ENCODE peak calls at places on chromosomes 7 and 10, in seven cellular contexts. V, P, E, Z, H, O and S are unnamed samples.
A peak's percentile ranks its signal among the peaks of the same experiment; 100 is the strongest.

GRCh38 chr10:131090761-131091661 is 220.5 kb downstream of the TCERG1L start:
- DNase-seq in P (no peak), E (no peak), H (no peak), O (no peak), Z (no peak), V (no peak), S (no peak)

GRCh38 chr10:49200859-49201258 is 12.7 kb upstream of the TMEM273 start:
- DNase-seq in Z (peak; percentile 16), V (peak; percentile 5), H (no peak), E (no peak), O (no peak), P (no peak), S (no peak)

GRCh38 chr7:100219271-100219737 is 445 bp upstream of the PVRIG start:
- DNase-seq in O (peak; percentile 14), E (no peak), Z (no peak), V (no peak), H (no peak), P (no peak), S (no peak)

GRCh38 chr7:125253454-125254182 is 324.0 kb upstream of the POT1 start:
- DNase-seq in H (no peak), Z (no peak), E (no peak), P (no peak), V (no peak), O (no peak), S (peak; percentile 6)

GRCh38 chr7:6442114-6442513 is 5.6 kb downstream of the DAGLB start:
- DNase-seq in V (peak; percentile 80), Z (peak; percentile 28), P (no peak), E (no peak), O (no peak), H (no peak), S (peak; percentile 82)

GRCh38 chr10:109963439-109963838 is 40.1 kb upstream of the XPNPEP1 start:
- DNase-seq in E (no peak), O (no peak), P (no peak), H (no peak), V (peak; percentile 58), Z (no peak), S (no peak)

GRCh38 chr7:45176886-45177731 is 19.5 kb downstream of the RAMP3 start:
- DNase-seq in E (no peak), H (no peak), O (no peak), V (no peak), Z (no peak), P (no peak), S (no peak)

GRCh38 chr7:80847027-80847426 is 71.8 kb downstream of the SEMA3C start:
- DNase-seq in V (peak; percentile 34), Z (no peak), O (no peak), H (no peak), P (no peak), E (no peak), S (no peak)

GRCh38 chr7:136174477-136174876 is 197.3 kb upstream of the MTPN start:
- DNase-seq in P (no peak), V (no peak), H (no peak), E (no peak), O (no peak), Z (no peak), S (no peak)

GRCh38 chr7:142806957-142807356 is 36.2 kb downstream of the PRSS2 start:
- DNase-seq in O (no peak), H (no peak), V (no peak), E (no peak), P (no peak), Z (no peak), S (no peak)

GRCh38 chr7:96823274-96823673 is 113.6 kb upstream of the SEM1 start:
- DNase-seq in O (no peak), P (no peak), H (no peak), Z (peak; percentile 5), V (peak; percentile 21), E (no peak), S (no peak)

GRCh38 chr10:17980796-17981195 is 29.1 kb downstream of the SLC39A12 start:
- DNase-seq in P (no peak), Z (no peak), E (no peak), H (no peak), V (peak; percentile 68), O (no peak), S (peak; percentile 13)

GRCh38 chr7:30846378-30846777 is 65.3 kb upstream of the AQP1 start:
- DNase-seq in E (no peak), V (no peak), H (no peak), O (no peak), Z (no peak), P (no peak), S (no peak)

GRCh38 chr10:99365761-99366160 is 36.6 kb downstream of the CNNM1 start:
- DNase-seq in O (no peak), H (no peak), Z (no peak), E (no peak), P (no peak), V (no peak), S (no peak)

GRCh38 chr10:70320751-70321150 is 36.9 kb upstream of the NPFFR1 start:
- DNase-seq in V (no peak), Z (peak; percentile 8), O (no peak), H (no peak), E (no peak), P (peak; percentile 45), S (no peak)

GRCh38 chr7:31105256-31105950 is 53.3 kb downstream of the ADCYAP1R1 start:
- DNase-seq in E (no peak), Z (no peak), P (no peak), O (no peak), H (no peak), V (no peak), S (no peak)

GRCh38 chr10:80498833-80499671 is 38.6 kb upstream of the SH2D4B start:
- DNase-seq in V (peak; percentile 97), Z (peak; percentile 98), E (no peak), H (no peak), O (no peak), P (peak; percentile 97), S (peak; percentile 98)

GRCh38 chr10:23438547-23439451 is at the start of gene OTUD1:
- DNase-seq in H (peak; percentile 90), Z (peak; percentile 95), E (peak; percentile 91), O (peak; percentile 91), V (peak; percentile 91), P (peak; percentile 97), S (peak; percentile 91)

GRCh38 chr10:119449760-119450461 is 92.6 kb downstream of the RGS10 start:
- DNase-seq in O (no peak), V (peak; percentile 59), Z (peak; percentile 80), H (no peak), E (no peak), P (peak; percentile 92), S (peak; percentile 77)

GRCh38 chr10:98417481-98417959 is 2.5 kb upstream of the PYROXD2 start:
- DNase-seq in P (no peak), Z (no peak), E (no peak), V (no peak), O (no peak), H (no peak), S (no peak)

GRCh38 chr7:27199820-27200760 is at the start of gene HOXA13:
- DNase-seq in Z (no peak), H (no peak), P (no peak), E (peak; percentile 78), O (no peak), V (no peak), S (peak; percentile 8)

GRCh38 chr7:127392182-127392565 is 334 bp downstream of the ZNF800 start:
- DNase-seq in O (peak; percentile 59), P (peak; percentile 27), V (peak; percentile 55), Z (peak; percentile 64), E (peak; percentile 50), H (peak; percentile 53), S (peak; percentile 70)

GRCh38 chr7:15937571-15937970 is 251.1 kb upstream of the MEOX2 start:
- DNase-seq in E (no peak), Z (no peak), O (no peak), H (no peak), V (peak; percentile 56), P (no peak), S (no peak)

GRCh38 chr7:127900116-127900515 is 131.1 kb downstream of the LRRC4 start:
- DNase-seq in E (no peak), P (no peak), Z (no peak), O (no peak), V (no peak), H (no peak), S (no peak)

GRCh38 chr7:47188653-47189315 is 393.1 kb downstream of the TNS3 start:
- DNase-seq in H (no peak), Z (no peak), E (no peak), V (no peak), O (no peak), P (no peak), S (no peak)

GRCh38 chr7:27174077-27175004 is at the start of gene HOXA10:
- DNase-seq in O (no peak), Z (no peak), E (peak; percentile 39), P (peak; percentile 61), V (no peak), H (no peak), S (no peak)

GRCh38 chr10:114172241-114172640 is 1.8 kb downstream of the CCDC186 start:
- DNase-seq in V (peak; percentile 40), O (no peak), H (no peak), P (no peak), E (no peak), Z (peak; percentile 43), S (peak; percentile 63)

GRCh38 chr7:83562289-83562688 is 86.7 kb downstream of the SEMA3E start:
- DNase-seq in E (no peak), Z (no peak), H (no peak), P (no peak), O (no peak), V (no peak), S (no peak)

GRCh38 chr7:46525876-46526275 is 604.8 kb upstream of the IGFBP3 start:
- DNase-seq in O (no peak), H (no peak), P (no peak), E (no peak), Z (peak; percentile 48), V (no peak), S (no peak)

GRCh38 chr10:117535045-117535751 is 7.3 kb upstream of the EMX2 start:
- DNase-seq in V (no peak), P (no peak), H (no peak), Z (no peak), O (no peak), E (no peak), S (no peak)

GRCh38 chr7:26436996-26437547 is 145.4 kb downstream of the SNX10 start:
- DNase-seq in P (no peak), V (no peak), E (no peak), H (no peak), Z (no peak), O (no peak), S (no peak)

GRCh38 chr7:76122516-76123239 is 74.8 kb downstream of the MDH2 start:
- DNase-seq in E (no peak), P (no peak), H (no peak), O (no peak), V (no peak), Z (peak; percentile 64), S (no peak)

GRCh38 chr10:115706482-115707076 is 566.4 kb downstream of the GFRA1 start:
- DNase-seq in O (no peak), H (no peak), Z (peak; percentile 46), V (peak; percentile 30), E (peak; percentile 14), P (no peak), S (peak; percentile 50)

GRCh38 chr10:123781956-123782500 is 109.6 kb downstream of the CPXM2 start:
- DNase-seq in O (no peak), Z (no peak), P (no peak), V (no peak), E (no peak), H (no peak), S (no peak)

GRCh38 chr7:101140339-101140699 is 13.4 kb downstream of the SERPINE1 start:
- DNase-seq in P (no peak), Z (peak; percentile 78), E (no peak), V (peak; percentile 57), O (no peak), H (no peak), S (peak; percentile 76)